ENCODE peak calls at places on chromosomes 13 and 19, in five cellular contexts. One of them, this sample, is unnamed.

GRCh38 chr13:99051768-99052455 is 74.0 kb upstream of the DOCK9 start:
- DNase-seq in upper lobe of left lung: no peak
- DNase-seq in GM23338: no peak
- DNase-seq in fibroblast of lung: no peak
- DNase-seq in IMR-90: no peak
- DNase-seq in this sample: no peak

GRCh38 chr19:12757544-12758274 is 6.1 kb downstream of the BEST2 start:
- DNase-seq in upper lobe of left lung: peak; percentile 77
- DNase-seq in IMR-90: peak; percentile 61
- DNase-seq in fibroblast of lung: peak; percentile 70
- DNase-seq in GM23338: peak; percentile 91
- DNase-seq in this sample: peak; percentile 81

GRCh38 chr13:47598340-47598911 is 402.6 kb downstream of the SUCLA2 start:
- DNase-seq in fibroblast of lung: peak; percentile 50
- DNase-seq in IMR-90: peak; percentile 13
- DNase-seq in upper lobe of left lung: no peak
- DNase-seq in GM23338: peak; percentile 7
- DNase-seq in this sample: no peak

GRCh38 chr19:36688058-36688457 is 646 bp downstream of the ZNF567 start:
- DNase-seq in fibroblast of lung: no peak
- DNase-seq in GM23338: no peak
- DNase-seq in IMR-90: no peak
- DNase-seq in upper lobe of left lung: no peak
- DNase-seq in this sample: no peak

GRCh38 chr13:112971288-112971643 is 2.3 kb downstream of the MCF2L start:
- DNase-seq in GM23338: no peak
- DNase-seq in IMR-90: no peak
- DNase-seq in fibroblast of lung: no peak
- DNase-seq in upper lobe of left lung: no peak
- DNase-seq in this sample: no peak

GRCh38 chr19:47512183-47512947 is 2.5 kb downstream of the NAPA start:
- DNase-seq in GM23338: no peak
- DNase-seq in fibroblast of lung: peak; percentile 78
- DNase-seq in IMR-90: peak; percentile 52
- DNase-seq in upper lobe of left lung: peak; percentile 83
- DNase-seq in this sample: peak; percentile 65

GRCh38 chr19:34475026-34475974 is 6.3 kb upstream of the WTIP start:
- DNase-seq in fibroblast of lung: peak; percentile 92
- DNase-seq in IMR-90: peak; percentile 91
- DNase-seq in GM23338: no peak
- DNase-seq in upper lobe of left lung: no peak
- DNase-seq in this sample: no peak

GRCh38 chr13:105679832-105680231 is 855.6 kb downstream of the EFNB2 start:
- DNase-seq in fibroblast of lung: no peak
- DNase-seq in GM23338: no peak
- DNase-seq in IMR-90: no peak
- DNase-seq in upper lobe of left lung: no peak
- DNase-seq in this sample: no peak

GRCh38 chr13:46810440-46810839 is 13.5 kb upstream of the ESD start:
- DNase-seq in upper lobe of left lung: no peak
- DNase-seq in fibroblast of lung: no peak
- DNase-seq in GM23338: no peak
- DNase-seq in IMR-90: no peak
- DNase-seq in this sample: no peak

GRCh38 chr19:6728346-6728745 is 7.9 kb upstream of the C3 start:
- DNase-seq in IMR-90: no peak
- DNase-seq in GM23338: no peak
- DNase-seq in upper lobe of left lung: peak; percentile 66
- DNase-seq in fibroblast of lung: no peak
- DNase-seq in this sample: peak; percentile 69

GRCh38 chr13:41356788-41357187 is 45.7 kb downstream of the NAA16 start:
- DNase-seq in GM23338: no peak
- DNase-seq in IMR-90: no peak
- DNase-seq in upper lobe of left lung: no peak
- DNase-seq in fibroblast of lung: no peak
- DNase-seq in this sample: no peak

GRCh38 chr13:102970542-102970941 is 95.7 kb downstream of the SLC10A2 start:
- DNase-seq in IMR-90: no peak
- DNase-seq in GM23338: no peak
- DNase-seq in upper lobe of left lung: no peak
- DNase-seq in fibroblast of lung: no peak
- DNase-seq in this sample: no peak

GRCh38 chr13:92843549-92843948 is 383.1 kb upstream of the GPC6 start:
- DNase-seq in IMR-90: peak; percentile 69
- DNase-seq in fibroblast of lung: peak; percentile 88
- DNase-seq in GM23338: no peak
- DNase-seq in upper lobe of left lung: no peak
- DNase-seq in this sample: no peak

DNA sequence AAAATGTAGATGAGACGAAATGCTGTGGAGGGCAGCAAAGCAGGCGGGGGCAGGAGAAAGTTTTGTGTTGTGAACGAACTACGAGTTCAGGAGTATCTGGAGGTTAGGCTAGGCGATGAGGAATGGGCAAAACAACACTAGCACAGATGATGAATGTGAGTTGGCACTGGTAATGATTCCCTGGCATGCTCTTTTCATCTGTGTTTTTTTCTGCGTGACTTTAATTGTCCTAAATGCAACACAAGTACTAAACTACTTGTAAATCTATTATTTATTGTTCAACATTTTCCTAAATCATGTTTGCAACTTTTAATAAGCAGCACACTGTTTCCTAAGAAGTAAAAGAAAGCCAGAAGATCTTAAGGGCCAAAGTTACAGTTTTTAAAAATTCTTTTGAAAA is 19.2 kb downstream of the TNFSF13B start:
- DNase-seq in fibroblast of lung: no peak
- DNase-seq in GM23338: peak; percentile 5
- DNase-seq in upper lobe of left lung: no peak
- DNase-seq in IMR-90: no peak
- DNase-seq in this sample: no peak
- H3K36me3 ChIP-seq in fibroblast of lung: no peaks in the 10 kb centered on the region
- H3K36me3 ChIP-seq in GM23338: no peaks in the 10 kb centered on the region
- H3K36me3 ChIP-seq in upper lobe of left lung: no peaks in the 10 kb centered on the region
- H3K36me3 ChIP-seq in IMR-90: no peaks in the 10 kb centered on the region
- H3K36me3 ChIP-seq in this sample: no peaks in the 10 kb centered on the region

DNA sequence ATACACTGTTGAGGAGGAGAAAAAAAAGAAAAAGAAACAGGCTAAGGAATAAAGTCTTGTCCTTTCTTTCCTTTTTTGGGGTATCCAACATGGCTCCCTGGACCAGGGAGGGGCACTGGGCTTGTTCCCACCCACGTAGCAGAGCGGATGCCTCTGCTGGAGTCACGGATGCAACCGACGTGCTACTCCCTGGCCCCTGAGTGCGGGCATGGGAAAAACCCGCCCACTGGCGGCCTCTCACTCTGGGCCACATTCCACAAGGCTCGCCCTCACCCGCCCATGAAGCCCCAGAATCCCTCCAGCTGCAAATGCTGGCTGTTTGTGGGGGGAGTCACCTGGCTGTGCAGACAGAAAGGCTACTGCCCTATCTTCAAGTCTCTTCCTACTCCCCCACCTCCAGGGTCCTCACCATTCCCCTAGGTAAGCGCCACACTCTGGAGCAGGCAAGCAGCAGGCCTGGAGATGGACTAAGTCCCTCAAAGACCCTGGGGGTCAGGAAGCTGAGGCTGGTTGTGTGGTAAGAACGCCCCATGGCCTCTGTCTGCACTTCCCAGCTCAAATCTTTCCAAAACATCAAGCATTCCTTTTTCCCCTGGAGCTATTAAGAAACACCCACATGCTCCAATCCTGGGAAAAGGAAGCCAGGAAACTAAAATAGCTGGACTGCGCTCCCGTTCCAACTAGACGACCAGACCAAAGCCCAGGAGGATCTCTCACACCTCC is 17.8 kb upstream of the EPHX3 start:
- DNase-seq in GM23338: no peak
- DNase-seq in upper lobe of left lung: no peak
- DNase-seq in fibroblast of lung: peak; percentile 88
- DNase-seq in IMR-90: peak; percentile 95
- DNase-seq in this sample: no peak
- H3K4me1 ChIP-seq in GM23338: peaks cover 6% of the 10 kb centered on the region
- H3K4me1 ChIP-seq in upper lobe of left lung: peaks cover 46% of the 10 kb centered on the region
- H3K4me1 ChIP-seq in fibroblast of lung: peaks cover 64% of the 10 kb centered on the region
- H3K4me1 ChIP-seq in IMR-90: peaks cover 50% of the 10 kb centered on the region
- H3K4me1 ChIP-seq in this sample: peaks cover 74% of the 10 kb centered on the region

GRCh38 chr19:16328824-16329482 is 4.3 kb downstream of the KLF2 start:
- DNase-seq in fibroblast of lung: no peak
- DNase-seq in upper lobe of left lung: peak; percentile 42
- DNase-seq in IMR-90: peak; percentile 49
- DNase-seq in GM23338: no peak
- DNase-seq in this sample: peak; percentile 48
- TF ChIP-seq CTCF in fibroblast of lung: no peak
- TF ChIP-seq CTCF in upper lobe of left lung: no peak
- TF ChIP-seq CTCF in IMR-90: no peak
- TF ChIP-seq CTCF in GM23338: no peak
- TF ChIP-seq CTCF in this sample: no peak

DNA sequence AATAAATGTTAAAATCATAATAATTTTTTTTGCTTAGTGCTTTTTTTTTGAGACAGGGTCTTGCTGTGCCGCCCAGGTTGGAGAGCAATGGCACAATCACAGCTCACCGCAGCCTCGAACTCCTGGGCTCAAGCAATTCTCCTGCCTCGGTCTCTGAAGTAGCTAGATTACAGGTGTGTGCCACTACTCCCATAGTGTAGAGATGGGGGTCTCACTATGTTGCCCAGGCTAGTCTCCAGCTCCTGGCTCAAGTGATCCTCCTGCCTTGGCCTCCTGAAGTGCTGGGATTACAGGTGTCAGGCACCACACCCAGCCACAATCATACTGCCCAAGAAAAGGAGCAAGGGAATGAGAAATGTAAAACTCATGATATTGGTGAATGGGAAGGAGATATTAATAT is 5.1 kb downstream of the FBL start:
- DNase-seq in GM23338: no peak
- DNase-seq in IMR-90: no peak
- DNase-seq in upper lobe of left lung: no peak
- DNase-seq in fibroblast of lung: no peak
- DNase-seq in this sample: no peak
- H3K36me3 ChIP-seq in GM23338: peaks cover 37% of the 10 kb centered on the region
- H3K36me3 ChIP-seq in IMR-90: peaks cover 31% of the 10 kb centered on the region
- H3K36me3 ChIP-seq in upper lobe of left lung: peaks cover 41% of the 10 kb centered on the region
- H3K36me3 ChIP-seq in fibroblast of lung: peaks cover 17% of the 10 kb centered on the region
- H3K36me3 ChIP-seq in this sample: peaks cover 41% of the 10 kb centered on the region

GRCh38 chr19:5579697-5580096 is 11.9 kb upstream of the TINCR start:
- DNase-seq in upper lobe of left lung: no peak
- DNase-seq in fibroblast of lung: no peak
- DNase-seq in IMR-90: no peak
- DNase-seq in GM23338: no peak
- DNase-seq in this sample: no peak
- H3K4me1 ChIP-seq in upper lobe of left lung: peaks cover 5% of the 10 kb centered on the region
- H3K4me1 ChIP-seq in fibroblast of lung: no peaks in the 10 kb centered on the region
- H3K4me1 ChIP-seq in IMR-90: no peaks in the 10 kb centered on the region
- H3K4me1 ChIP-seq in GM23338: no peaks in the 10 kb centered on the region
- H3K4me1 ChIP-seq in this sample: peaks cover 5% of the 10 kb centered on the region

This sample was measured in lower lobe of right lung.